ENCODE peak calls at places on chromosomes 16 and 17, in five cellular contexts. Z is Caco-2, Q is sigmoid colon, B is T-cell, I is T-helper 17 cell. G is an unnamed sample.

GRCh38 chr16:29857133-29857760 is 5.8 kb downstream of the CDIPT start:
- DNase-seq in Z (no peak), Q (no peak), B (no peak), I (no peak), G (no peak)

GRCh38 chr17:51828901-51829300 is 329.6 kb downstream of the CA10 start:
- DNase-seq in Z (no peak), Q (no peak), B (no peak), I (no peak), G (no peak)

GRCh38 chr17:49764559-49765180 is 739 bp upstream of the FAM117A start:
- DNase-seq in Z (no peak), Q (no peak), B (no peak), I (no peak), G (no peak)

GRCh38 chr17:29066053-29066452 is 23.1 kb downstream of the PIPOX start:
- DNase-seq in Z (no peak), Q (no peak), B (no peak), I (no peak), G (no peak)

GRCh38 chr17:81086789-81087551 is 52.0 kb downstream of the BAIAP2 start:
- DNase-seq in Z (no peak), Q (no peak), B (no peak), I (no peak), G (no peak)

GRCh38 chr17:51197754-51198153 is 31.5 kb downstream of the NME2 start:
- DNase-seq in Z (no peak), Q (no peak), B (no peak), I (no peak), G (no peak)

GRCh38 chr16:68064791-68065365 is 20.3 kb upstream of the NFATC3 start:
- DNase-seq in Z (peak; percentile 90), Q (no peak), B (peak; percentile 70), I (peak; percentile 64), G (no peak)

GRCh38 chr17:57921342-57921741 is 33.9 kb downstream of the CUEDC1 start:
- DNase-seq in Z (no peak), Q (peak; percentile 86), B (no peak), I (no peak), G (no peak)

GRCh38 chr16:56294599-56294998 is 103.3 kb downstream of the GNAO1 start:
- DNase-seq in Z (no peak), Q (no peak), B (no peak), I (no peak), G (no peak)

GRCh38 chr17:49280061-49280460 is 49.5 kb upstream of the PHOSPHO1 start:
- DNase-seq in Z (peak; percentile 27), Q (no peak), B (no peak), I (no peak), G (no peak)

GRCh38 chr17:81543339-81543675 is 8.8 kb downstream of the FAAP100 start:
- DNase-seq in Z (no peak), Q (no peak), B (no peak), I (no peak), G (no peak)

GRCh38 chr17:52762147-52762793 is 603.8 kb upstream of the CA10 start:
- DNase-seq in Z (no peak), Q (no peak), B (no peak), I (no peak), G (no peak)

GRCh38 chr17:80605326-80606066 is 60.9 kb downstream of the RPTOR start:
- DNase-seq in Z (no peak), Q (no peak), B (no peak), I (no peak), G (no peak)

G was measured in dermis microvascular lymphatic vessel endothelial cell.